ENCODE peak calls at places on chromosome 4, in nine cellular contexts. R is fibroblast of pulmonary artery; X is CD4-positive, alpha-beta T cell; U is astrocyte of the spinal cord; B is MCF 10A; Q is B cell; A is SK-N-SH; O is fibroblast of lung; K is fibroblast of villous mesenchyme. I is an unnamed sample.
A peak's percentile ranks its signal among the peaks of the same experiment; 100 is the strongest.

GRCh38 chr4:158020175-158020574 is 152.7 kb downstream of the GASK1B start:
- DNase-seq in R (peak; percentile 91), X (no peak), U (peak; percentile 96), B (peak; percentile 75), Q (no peak), A (no peak), O (peak; percentile 96), K (peak; percentile 96), I (no peak)

GRCh38 chr4:76208005-76208765 is 5.4 kb downstream of the SCARB2 start:
- DNase-seq in R (peak; percentile 94), X (no peak), U (peak; percentile 86), B (peak; percentile 83), Q (no peak), A (peak; percentile 32), O (peak; percentile 80), K (peak; percentile 97), I (peak; percentile 65)

GRCh38 chr4:83558693-83559092 is 22.8 kb downstream of the GPAT3 start:
- DNase-seq in R (no peak), X (no peak), U (peak; percentile 60), B (no peak), Q (no peak), A (no peak), O (peak; percentile 67), K (peak; percentile 35), I (no peak)

GRCh38 chr4:38565271-38566199 is 98.5 kb upstream of the KLF3 start:
- DNase-seq in R (peak; percentile 60), X (no peak), U (peak; percentile 57), B (peak; percentile 92), Q (no peak), A (no peak), O (peak; percentile 84), K (no peak), I (no peak)

GRCh38 chr4:123555500-123556273 is 159.1 kb downstream of the SPRY1 start:
- DNase-seq in R (peak; percentile 98), X (no peak), U (peak; percentile 98), B (peak; percentile 99), Q (no peak), A (no peak), O (peak; percentile 91), K (peak; percentile 95), I (no peak)

GRCh38 chr4:25032126-25032525 is 1.4 kb upstream of the LGI2 start:
- DNase-seq in R (peak; percentile 21), X (no peak), U (peak; percentile 10), B (peak; percentile 5), Q (no peak), A (peak; percentile 13), O (peak; percentile 61), K (no peak), I (no peak)

GRCh38 chr4:13302876-13303275 is 181.3 kb downstream of the RAB28 start:
- DNase-seq in R (no peak), X (no peak), U (no peak), B (no peak), Q (no peak), A (no peak), O (no peak), K (peak; percentile 43), I (no peak)

GRCh38 chr4:122584517-122584916 is 36.3 kb downstream of the IL21 start:
- DNase-seq in R (peak; percentile 88), X (no peak), U (peak; percentile 84), B (peak; percentile 84), Q (no peak), A (no peak), O (peak; percentile 84), K (peak; percentile 85), I (no peak)

GRCh38 chr4:147110968-147111367 is 165.3 kb upstream of the TTC29 start:
- DNase-seq in R (peak; percentile 64), X (no peak), U (peak; percentile 46), B (no peak), Q (no peak), A (peak; percentile 29), O (no peak), K (peak; percentile 57), I (no peak)

GRCh38 chr4:78143634-78144033 is 86.5 kb downstream of the FRAS1 start:
- DNase-seq in R (no peak), X (no peak), U (no peak), B (no peak), Q (no peak), A (no peak), O (no peak), K (no peak), I (no peak)

GRCh38 chr4:7515390-7515902 is 80.7 kb upstream of the PSAPL1 start:
- DNase-seq in R (no peak), X (no peak), U (no peak), B (no peak), Q (no peak), A (no peak), O (no peak), K (peak; percentile 16), I (no peak)

GRCh38 chr4:2261853-2262144 is at the start of gene MXD4:
- DNase-seq in R (no peak), X (no peak), U (no peak), B (no peak), Q (no peak), A (no peak), O (no peak), K (no peak), I (no peak)

GRCh38 chr4:7697821-7698220 is 241.8 kb downstream of the AFAP1 start:
- DNase-seq in R (no peak), X (no peak), U (no peak), B (no peak), Q (no peak), A (no peak), O (no peak), K (no peak), I (no peak)

GRCh38 chr4:185734214-185734613 is 77.8 kb downstream of the SORBS2 start:
- DNase-seq in R (no peak), X (no peak), U (no peak), B (no peak), Q (peak; percentile 18), A (no peak), O (no peak), K (no peak), I (no peak)

GRCh38 chr4:112370466-112370865 is 73.3 kb downstream of the ALPK1 start:
- DNase-seq in R (peak; percentile 2), X (no peak), U (no peak), B (peak; percentile 46), Q (no peak), A (no peak), O (no peak), K (no peak), I (no peak)

GRCh38 chr4:8777320-8778196 is 94.1 kb downstream of the HMX1 start:
- DNase-seq in R (no peak), X (no peak), U (no peak), B (peak; percentile 35), Q (no peak), A (no peak), O (no peak), K (no peak), I (no peak)

GRCh38 chr4:8685831-8686230 is 93.3 kb downstream of the CPZ start:
- DNase-seq in R (no peak), X (no peak), U (no peak), B (no peak), Q (no peak), A (no peak), O (no peak), K (no peak), I (no peak)

GRCh38 chr4:6047130-6047673 is 29.0 kb upstream of the C4orf50 start:
- DNase-seq in R (no peak), X (no peak), U (no peak), B (peak; percentile 28), Q (no peak), A (no peak), O (no peak), K (no peak), I (no peak)

GRCh38 chr4:156295676-156296075 is 342.0 kb upstream of the CTSO start:
- DNase-seq in R (no peak), X (no peak), U (no peak), B (peak; percentile 17), Q (no peak), A (no peak), O (peak; percentile 12), K (peak; percentile 15), I (no peak)

GRCh38 chr4:144572660-144573059 is 73.3 kb upstream of the HHIP start:
- DNase-seq in R (no peak), X (no peak), U (no peak), B (no peak), Q (no peak), A (no peak), O (no peak), K (no peak), I (peak; percentile 10)
- TF ChIP-seq CTCF in R (no peak), X (no peak), U (no peak), B (no peak), Q (no peak), A (peak; percentile 23), O (no peak), K (no peak), I (peak; percentile 44)

GRCh38 chr4:121307441-121308327 is 73.1 kb downstream of the QRFPR start:
- DNase-seq in R (peak; percentile 75), X (peak; percentile 11), U (peak; percentile 65), B (peak; percentile 87), Q (no peak), A (no peak), O (peak; percentile 49), K (peak; percentile 69), I (peak; percentile 39)
- TF ChIP-seq CTCF in R (peak; percentile 93), X (peak; percentile 81), U (peak; percentile 86), B (peak; percentile 79), Q (no peak), A (peak; percentile 72), O (peak; percentile 86), K (peak; percentile 89), I (peak; percentile 69)

DNA sequence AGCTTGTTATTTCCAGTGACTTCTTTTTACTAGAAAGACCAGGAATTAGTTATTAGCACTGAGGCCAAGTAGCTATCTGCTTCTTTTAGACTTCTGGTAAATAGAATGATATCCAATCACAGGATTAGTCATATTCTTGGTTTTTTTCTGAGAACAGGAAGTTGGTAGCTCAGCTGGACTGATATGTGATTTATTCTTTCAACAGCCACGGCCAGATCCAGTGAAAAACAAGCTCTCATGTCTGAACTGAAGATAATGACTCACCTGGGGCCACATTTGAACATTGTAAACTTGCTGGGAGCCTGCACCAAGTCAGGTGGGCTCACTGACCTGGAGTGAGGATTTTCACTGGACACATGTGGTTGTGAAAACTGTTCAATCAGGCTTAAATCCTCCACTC is 48.6 kb downstream of the PDGFRA start:
- DNase-seq in R (peak; percentile 82), X (no peak), U (peak; percentile 81), B (peak; percentile 65), Q (no peak), A (no peak), O (peak; percentile 91), K (peak; percentile 70), I (no peak)
- TF ChIP-seq CTCF in R (no peak), X (no peak), U (no peak), B (no peak), Q (no peak), A (no peak), O (no peak), K (no peak), I (no peak)

DNA sequence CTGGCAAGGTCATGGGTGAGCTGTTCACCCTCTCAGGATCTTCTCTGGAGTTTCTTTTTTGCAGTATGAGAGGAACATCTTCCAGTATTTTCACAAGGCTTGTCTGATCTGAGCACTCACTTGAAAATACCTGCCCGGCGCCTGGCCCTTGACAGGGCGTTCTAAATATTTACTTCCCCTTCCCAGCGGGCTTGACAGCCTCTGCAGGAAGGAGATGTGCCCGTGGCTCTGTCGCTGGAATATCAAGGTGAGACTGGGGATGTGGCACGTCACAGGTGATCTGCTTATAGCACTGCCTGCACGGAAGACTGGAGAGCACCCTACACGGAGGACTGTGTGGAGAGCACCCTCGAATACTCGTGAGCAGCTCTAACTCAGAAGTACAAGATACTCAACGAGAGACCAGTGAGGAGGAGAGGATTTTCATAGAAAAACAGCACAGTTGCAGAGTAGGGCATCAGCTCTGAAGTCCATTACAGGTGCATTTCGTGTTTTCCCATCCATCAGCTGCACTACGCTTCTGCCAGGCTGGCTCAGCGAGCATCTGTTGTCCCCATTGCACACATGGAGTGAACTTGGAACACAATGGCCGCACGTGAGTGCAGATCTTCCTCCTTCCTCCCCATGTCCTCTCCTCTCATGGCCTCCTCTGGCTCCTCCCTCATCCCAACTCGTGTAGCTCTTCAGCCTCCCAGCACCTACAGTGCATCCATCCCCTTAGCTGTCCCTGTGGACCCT is 32.1 kb downstream of the ZBTB49 start:
- DNase-seq in R (no peak), X (no peak), U (no peak), B (no peak), Q (no peak), A (no peak), O (no peak), K (no peak), I (no peak)
- TF ChIP-seq CTCF in R (no peak), X (no peak), U (no peak), B (no peak), Q (no peak), A (no peak), O (no peak), K (no peak), I (no peak)